ENCODE peak calls at places on chromosomes 2 and 18, in four cellular contexts. One of them, this sample, is unnamed.
A peak's percentile ranks its signal among the peaks of the same experiment; 100 is the strongest.

GRCh38 chr2:197877038-197877437 is 72.6 kb downstream of the PLCL1 start:
- DNase-seq in upper lobe of right lung: no peak
- DNase-seq in H7: no peak
- DNase-seq in K562: no peak
- DNase-seq in this sample: no peak

GRCh38 chr2:112547333-112547732 is 5.1 kb downstream of the POLR1B start:
- DNase-seq in upper lobe of right lung: no peak
- DNase-seq in H7: no peak
- DNase-seq in K562: no peak
- DNase-seq in this sample: no peak

GRCh38 chr2:11129598-11130449 is 25.4 kb upstream of the SLC66A3 start:
- DNase-seq in upper lobe of right lung: peak; percentile 90
- DNase-seq in H7: peak; percentile 98
- DNase-seq in K562: peak; percentile 87
- DNase-seq in this sample: peak; percentile 87

GRCh38 chr2:134143568-134143967 is 110.3 kb upstream of the MGAT5 start:
- DNase-seq in upper lobe of right lung: no peak
- DNase-seq in H7: no peak
- DNase-seq in K562: no peak
- DNase-seq in this sample: no peak

GRCh38 chr2:562391-563364 is 114.5 kb downstream of the TMEM18 start:
- DNase-seq in upper lobe of right lung: no peak
- DNase-seq in H7: no peak
- DNase-seq in K562: no peak
- DNase-seq in this sample: no peak

GRCh38 chr2:218853766-218854165 is 5.8 kb upstream of the WNT6 start:
- DNase-seq in upper lobe of right lung: no peak
- DNase-seq in H7: peak; percentile 35
- DNase-seq in K562: peak; percentile 21
- DNase-seq in this sample: peak; percentile 65

GRCh38 chr18:31105733-31106132 is 3.5 kb upstream of the DSC2 start:
- DNase-seq in upper lobe of right lung: no peak
- DNase-seq in H7: no peak
- DNase-seq in K562: no peak
- DNase-seq in this sample: no peak

GRCh38 chr18:58125183-58125582 is 81.2 kb downstream of the NEDD4L start:
- DNase-seq in upper lobe of right lung: no peak
- DNase-seq in H7: peak; percentile 47
- DNase-seq in K562: no peak
- DNase-seq in this sample: peak; percentile 41

GRCh38 chr2:160022162-160022561 is 40.3 kb downstream of the PLA2R1 start:
- DNase-seq in upper lobe of right lung: no peak
- DNase-seq in H7: no peak
- DNase-seq in K562: peak; percentile 29
- DNase-seq in this sample: no peak

GRCh38 chr2:201796478-201796865 is 9.9 kb upstream of the CDK15 start:
- DNase-seq in upper lobe of right lung: no peak
- DNase-seq in H7: no peak
- DNase-seq in K562: no peak
- DNase-seq in this sample: no peak

GRCh38 chr2:24643051-24643450 is 150.1 kb downstream of the PTRHD1 start:
- DNase-seq in upper lobe of right lung: no peak
- DNase-seq in H7: no peak
- DNase-seq in K562: no peak
- DNase-seq in this sample: no peak

GRCh38 chr18:78721281-78721949 is 258.2 kb upstream of the SALL3 start:
- DNase-seq in upper lobe of right lung: peak; percentile 23
- DNase-seq in H7: peak; percentile 83
- DNase-seq in K562: no peak
- DNase-seq in this sample: no peak

GRCh38 chr2:147712051-147712450 is 132.8 kb upstream of the ACVR2A start:
- DNase-seq in upper lobe of right lung: no peak
- DNase-seq in H7: no peak
- DNase-seq in K562: no peak
- DNase-seq in this sample: no peak

GRCh38 chr18:48408111-48408726 is 964 bp downstream of the ZBTB7C start:
- DNase-seq in upper lobe of right lung: no peak
- DNase-seq in H7: peak; percentile 58
- DNase-seq in K562: no peak
- DNase-seq in this sample: peak; percentile 27

GRCh38 chr18:48409591-48410094 is 460 bp upstream of the ZBTB7C start:
- DNase-seq in upper lobe of right lung: peak; percentile 82
- DNase-seq in H7: peak; percentile 76
- DNase-seq in K562: peak; percentile 4
- DNase-seq in this sample: peak; percentile 54

GRCh38 chr18:48412339-48412929 is 3.3 kb upstream of the ZBTB7C start:
- DNase-seq in upper lobe of right lung: no peak
- DNase-seq in H7: peak; percentile 76
- DNase-seq in K562: peak; percentile 27
- DNase-seq in this sample: peak; percentile 64

GRCh38 chr18:48408727-48409590 is at the start of gene ZBTB7C:
- DNase-seq in upper lobe of right lung: peak; percentile 77
- DNase-seq in H7: peak; percentile 86
- DNase-seq in K562: peak; percentile 8
- DNase-seq in this sample: peak; percentile 53

DNA sequence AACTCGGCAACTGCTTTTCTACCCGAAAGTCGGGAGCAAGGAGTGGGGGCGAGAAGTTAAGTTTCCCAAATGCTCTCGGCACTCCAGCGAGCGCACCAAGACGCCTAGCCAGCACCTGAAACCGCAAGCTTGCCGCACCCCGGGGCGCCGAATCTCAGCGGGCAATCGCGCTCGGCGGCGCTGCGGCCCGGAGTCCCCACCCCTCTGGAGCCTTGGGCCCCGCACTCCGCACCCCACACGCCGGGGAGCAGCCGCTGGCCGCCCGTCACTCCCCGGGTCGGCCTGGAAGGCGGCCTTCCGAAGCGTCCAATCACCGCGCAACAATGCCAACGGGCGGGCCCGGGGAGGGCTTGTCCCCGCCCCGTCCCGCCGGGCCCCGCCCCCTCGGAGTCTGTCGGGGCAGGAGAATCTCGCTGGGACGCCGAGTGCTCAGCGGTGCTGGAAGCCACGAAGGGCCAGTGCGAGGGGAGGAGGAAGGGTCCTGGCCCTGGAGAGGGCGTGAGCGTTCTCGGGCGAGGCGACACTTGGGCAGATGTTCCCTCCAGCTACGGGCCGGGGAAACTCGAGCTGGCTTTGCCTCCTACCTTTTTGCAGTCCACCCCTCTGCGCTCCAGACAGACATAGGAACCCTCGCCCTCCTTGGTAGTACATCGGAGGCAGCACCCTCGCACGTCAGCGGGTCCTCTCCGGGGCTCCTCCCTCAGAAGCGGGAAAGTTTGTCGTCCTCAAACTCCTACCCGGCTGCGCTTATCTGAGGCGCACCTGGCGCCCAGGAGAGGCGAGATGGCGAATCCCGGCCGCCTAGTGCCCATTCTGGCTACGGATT is 1.1 kb upstream of the ZBTB7C start:
- DNase-seq in upper lobe of right lung: peak; percentile 97
- DNase-seq in H7: peak; percentile 98
- DNase-seq in K562: peak; percentile 91
- DNase-seq in this sample: peak; percentile 96
- H3K27me3 ChIP-seq in upper lobe of right lung: peaks cover 28% of the 10 kb centered on the region
- H3K27me3 ChIP-seq in H7: peaks cover 64% of the 10 kb centered on the region
- H3K27me3 ChIP-seq in K562: peaks cover 23% of the 10 kb centered on the region
- H3K27me3 ChIP-seq in this sample: peaks cover 28% of the 10 kb centered on the region

GRCh38 chr2:5188636-5189035 is 503.5 kb upstream of the SOX11 start:
- DNase-seq in upper lobe of right lung: no peak
- DNase-seq in H7: no peak
- DNase-seq in K562: no peak
- DNase-seq in this sample: no peak

GRCh38 chr2:5183031-5183430 is 509.2 kb upstream of the SOX11 start:
- DNase-seq in upper lobe of right lung: no peak
- DNase-seq in H7: no peak
- DNase-seq in K562: no peak
- DNase-seq in this sample: no peak

GRCh38 chr2:5190023-5190422 is 502.2 kb upstream of the SOX11 start:
- DNase-seq in upper lobe of right lung: no peak
- DNase-seq in H7: no peak
- DNase-seq in K562: no peak
- DNase-seq in this sample: no peak

GRCh38 chr2:5187283-5187682 is 504.9 kb upstream of the SOX11 start:
- DNase-seq in upper lobe of right lung: no peak
- DNase-seq in H7: no peak
- DNase-seq in K562: no peak
- DNase-seq in this sample: no peak
- H3K27me3 ChIP-seq in upper lobe of right lung: no peaks in the 10 kb centered on the region
- H3K27me3 ChIP-seq in H7: no peaks in the 10 kb centered on the region
- H3K27me3 ChIP-seq in K562: no peaks in the 10 kb centered on the region
- H3K27me3 ChIP-seq in this sample: no peaks in the 10 kb centered on the region

GRCh38 chr2:15429032-15429431 is 132.1 kb downstream of the NBAS start:
- DNase-seq in upper lobe of right lung: no peak
- DNase-seq in H7: no peak
- DNase-seq in K562: no peak
- DNase-seq in this sample: no peak

GRCh38 chr2:15432642-15433261 is 128.4 kb downstream of the NBAS start:
- DNase-seq in upper lobe of right lung: no peak
- DNase-seq in H7: no peak
- DNase-seq in K562: peak; percentile 28
- DNase-seq in this sample: peak; percentile 62

GRCh38 chr2:15425707-15426106 is 135.4 kb downstream of the NBAS start:
- DNase-seq in upper lobe of right lung: no peak
- DNase-seq in H7: peak; percentile 15
- DNase-seq in K562: no peak
- DNase-seq in this sample: no peak

GRCh38 chr2:15426606-15427005 is 134.5 kb downstream of the NBAS start:
- DNase-seq in upper lobe of right lung: no peak
- DNase-seq in H7: no peak
- DNase-seq in K562: no peak
- DNase-seq in this sample: no peak

DNA sequence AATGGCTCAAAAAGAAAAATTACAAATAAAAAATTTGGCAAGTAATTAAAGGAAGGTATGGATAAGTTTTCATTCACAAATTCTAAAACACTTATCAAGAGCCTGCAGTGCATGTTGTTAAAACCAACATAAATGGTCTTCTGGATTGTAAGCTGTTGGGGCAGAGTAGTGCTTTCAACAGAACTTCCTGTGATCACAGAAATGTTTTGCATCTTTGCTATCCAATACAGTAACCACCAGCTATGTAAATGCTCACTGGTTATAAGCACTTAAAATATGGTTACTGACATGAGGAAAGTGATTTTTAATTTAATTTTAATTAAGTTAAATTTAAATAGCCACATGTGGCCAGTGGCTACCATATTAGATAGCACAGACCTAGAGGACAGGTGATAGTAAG is 133.1 kb downstream of the NBAS start:
- DNase-seq in upper lobe of right lung: no peak
- DNase-seq in H7: no peak
- DNase-seq in K562: no peak
- DNase-seq in this sample: no peak
- H3K27me3 ChIP-seq in upper lobe of right lung: no peaks in the 10 kb centered on the region
- H3K27me3 ChIP-seq in H7: no peaks in the 10 kb centered on the region
- H3K27me3 ChIP-seq in K562: no peaks in the 10 kb centered on the region
- H3K27me3 ChIP-seq in this sample: no peaks in the 10 kb centered on the region

DNA sequence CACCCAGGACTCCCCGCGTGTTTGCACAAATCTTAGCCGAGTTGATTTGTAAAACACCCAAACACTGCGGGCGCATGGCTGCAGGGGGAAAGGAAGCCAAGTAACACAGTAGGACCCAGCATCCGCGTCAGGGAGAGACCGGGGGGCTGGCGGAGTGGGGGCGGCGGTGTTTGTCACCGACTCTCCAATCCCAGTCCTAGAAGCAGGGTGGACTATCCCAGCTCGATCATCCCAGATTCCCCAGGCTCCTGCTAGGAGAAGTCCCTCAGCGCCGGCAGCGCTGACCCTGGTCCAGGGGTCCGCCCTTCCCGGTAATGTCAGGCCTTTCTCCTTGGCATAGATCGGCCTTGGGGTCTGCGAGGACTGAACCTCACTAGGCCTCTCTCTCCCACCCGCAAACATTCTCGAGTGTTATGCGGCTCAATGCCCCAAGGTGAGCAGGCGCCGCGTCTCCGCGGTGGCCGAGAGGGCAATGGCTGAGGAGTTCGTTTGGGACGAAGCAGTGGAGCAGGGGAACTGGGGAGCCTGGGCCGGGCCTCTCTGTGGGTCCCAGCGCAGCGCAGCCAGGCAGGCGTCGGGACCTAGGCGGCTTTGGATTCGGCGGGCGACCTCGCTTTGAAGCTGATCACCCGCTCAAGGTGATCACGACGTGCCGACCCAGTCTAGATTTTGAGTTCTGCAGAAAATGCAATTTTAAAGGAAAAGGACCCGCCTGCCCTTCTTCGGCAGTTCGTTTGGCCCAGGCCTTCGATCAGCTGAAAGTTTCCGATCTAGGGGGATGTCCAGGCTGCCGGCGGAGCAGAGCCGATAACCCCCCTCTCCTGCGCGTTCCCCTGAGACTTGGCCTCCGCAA is 1.5 kb upstream of the GDF7 start:
- DNase-seq in upper lobe of right lung: peak; percentile 45
- DNase-seq in H7: peak; percentile 84
- DNase-seq in K562: no peak
- DNase-seq in this sample: no peak
- H3K27me3 ChIP-seq in upper lobe of right lung: peaks cover 80% of the 10 kb centered on the region
- H3K27me3 ChIP-seq in H7: peaks cover 86% of the 10 kb centered on the region
- H3K27me3 ChIP-seq in K562: peaks cover 75% of the 10 kb centered on the region
- H3K27me3 ChIP-seq in this sample: peaks cover 93% of the 10 kb centered on the region

DNA sequence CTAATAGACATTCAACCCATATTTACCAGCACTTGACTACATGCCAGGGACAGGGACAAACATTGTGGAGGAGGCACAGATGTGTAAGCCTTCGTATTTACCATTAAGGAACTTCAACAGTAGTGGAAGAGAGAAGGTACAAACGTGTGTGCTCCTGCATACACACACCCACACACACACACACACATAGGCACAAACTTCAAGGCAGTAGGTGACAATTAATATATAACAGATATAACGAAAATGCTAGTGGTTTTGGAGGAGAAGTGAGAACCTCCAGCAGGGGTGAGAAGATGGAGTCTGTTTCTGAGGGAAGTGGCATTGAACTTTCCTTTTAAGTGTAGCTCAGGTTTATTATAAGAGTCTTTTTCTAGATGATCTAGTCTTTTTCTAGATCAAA is 231.1 kb downstream of the SETBP1 start:
- DNase-seq in upper lobe of right lung: no peak
- DNase-seq in H7: no peak
- DNase-seq in K562: no peak
- DNase-seq in this sample: no peak
- H3K27me3 ChIP-seq in upper lobe of right lung: no peaks in the 10 kb centered on the region
- H3K27me3 ChIP-seq in H7: no peaks in the 10 kb centered on the region
- H3K27me3 ChIP-seq in K562: no peaks in the 10 kb centered on the region
- H3K27me3 ChIP-seq in this sample: no peaks in the 10 kb centered on the region

DNA sequence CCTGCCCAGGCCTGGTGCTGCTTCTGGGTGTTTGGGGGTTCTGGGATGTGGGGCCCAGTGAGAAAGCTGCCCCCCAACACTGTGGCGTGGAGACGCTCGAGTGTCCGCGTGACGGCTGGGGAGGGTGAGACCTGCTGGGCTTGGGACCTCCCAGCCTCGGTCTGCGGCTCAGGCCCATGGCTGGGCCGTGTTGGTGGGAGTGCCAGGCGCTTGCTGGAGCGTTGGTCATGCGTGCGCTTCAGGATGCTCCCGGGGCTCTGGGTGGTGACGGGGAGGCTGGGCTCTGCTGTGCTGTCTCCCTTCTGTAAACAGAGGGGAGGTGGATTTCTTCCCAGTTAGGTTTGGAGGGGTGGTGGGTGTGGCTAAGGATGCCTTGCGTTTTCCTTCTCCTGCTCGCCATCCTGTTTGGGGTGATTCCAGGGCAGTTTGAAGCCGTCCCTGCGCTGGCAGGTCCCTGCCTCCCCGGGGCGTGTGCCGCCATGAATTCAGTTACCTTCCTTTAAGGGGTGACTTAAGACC is 604 bp downstream of the GAL3ST2 start:
- DNase-seq in upper lobe of right lung: peak; percentile 52
- DNase-seq in H7: no peak
- DNase-seq in K562: no peak
- DNase-seq in this sample: no peak
- H3K27me3 ChIP-seq in upper lobe of right lung: peaks cover 10% of the 10 kb centered on the region
- H3K27me3 ChIP-seq in H7: no peaks in the 10 kb centered on the region
- H3K27me3 ChIP-seq in K562: no peaks in the 10 kb centered on the region
- H3K27me3 ChIP-seq in this sample: no peaks in the 10 kb centered on the region

This sample was measured in WERI-Rb-1.